ENCODE peak calls at places on chromosomes 6 and 20, in seven cellular contexts. One of them, this sample, is unnamed.

GRCh38 chr6:157020398-157021266 is 243.5 kb downstream of the ARID1B start:
- DNase-seq in H1: no peak
- DNase-seq in H9: peak; percentile 49
- DNase-seq in neuronal stem cell: no peak
- DNase-seq in mesenchymal stem cell: peak; percentile 79
- DNase-seq in IMR-90: peak; percentile 67
- DNase-seq in trophoblast cell: peak; percentile 54
- DNase-seq in this sample: peak; percentile 89

GRCh38 chr6:142763205-142763604 is 181.8 kb downstream of the HIVEP2 start:
- DNase-seq in neuronal stem cell: no peak
- DNase-seq in H1: no peak
- DNase-seq in trophoblast cell: peak; percentile 31
- DNase-seq in mesenchymal stem cell: no peak
- DNase-seq in H9: no peak
- DNase-seq in IMR-90: peak; percentile 55
- DNase-seq in this sample: no peak

GRCh38 chr6:42173101-42173500 is at the start of gene GUCA1A:
- DNase-seq in IMR-90: no peak
- DNase-seq in H1: no peak
- DNase-seq in H9: no peak
- DNase-seq in mesenchymal stem cell: no peak
- DNase-seq in trophoblast cell: no peak
- DNase-seq in neuronal stem cell: no peak
- DNase-seq in this sample: no peak

GRCh38 chr20:38115205-38115604 is 49.9 kb downstream of the TGM2 start:
- DNase-seq in H1: peak; percentile 22
- DNase-seq in trophoblast cell: no peak
- DNase-seq in IMR-90: no peak
- DNase-seq in neuronal stem cell: no peak
- DNase-seq in H9: no peak
- DNase-seq in mesenchymal stem cell: no peak
- DNase-seq in this sample: no peak

GRCh38 chr20:24842591-24843442 is 106.3 kb upstream of the CST7 start:
- DNase-seq in H9: no peak
- DNase-seq in H1: no peak
- DNase-seq in IMR-90: no peak
- DNase-seq in mesenchymal stem cell: peak; percentile 1
- DNase-seq in trophoblast cell: peak; percentile 6
- DNase-seq in neuronal stem cell: no peak
- DNase-seq in this sample: peak; percentile 37

GRCh38 chr6:76416821-76417605 is 344.6 kb upstream of the IMPG1 start:
- DNase-seq in trophoblast cell: peak; percentile 5
- DNase-seq in neuronal stem cell: no peak
- DNase-seq in mesenchymal stem cell: no peak
- DNase-seq in H1: no peak
- DNase-seq in H9: no peak
- DNase-seq in IMR-90: no peak
- DNase-seq in this sample: no peak

GRCh38 chr6:153084393-153084792 is 46.7 kb downstream of the RGS17 start:
- DNase-seq in H1: no peak
- DNase-seq in H9: no peak
- DNase-seq in trophoblast cell: peak; percentile 33
- DNase-seq in mesenchymal stem cell: peak; percentile 87
- DNase-seq in IMR-90: peak; percentile 69
- DNase-seq in neuronal stem cell: no peak
- DNase-seq in this sample: peak; percentile 14

GRCh38 chr6:116405663-116406329 is 35.0 kb downstream of the DSE start:
- DNase-seq in trophoblast cell: peak; percentile 35
- DNase-seq in H1: no peak
- DNase-seq in H9: peak; percentile 56
- DNase-seq in mesenchymal stem cell: no peak
- DNase-seq in IMR-90: peak; percentile 86
- DNase-seq in neuronal stem cell: no peak
- DNase-seq in this sample: peak; percentile 76

GRCh38 chr6:21946298-21946783 is 350.5 kb downstream of the PRL start:
- DNase-seq in neuronal stem cell: no peak
- DNase-seq in trophoblast cell: peak; percentile 43
- DNase-seq in H1: no peak
- DNase-seq in IMR-90: peak; percentile 98
- DNase-seq in H9: no peak
- DNase-seq in mesenchymal stem cell: peak; percentile 91
- DNase-seq in this sample: no peak

GRCh38 chr6:32792901-32793400 is 23.9 kb downstream of the HLA-DOB start:
- DNase-seq in H1: no peak
- DNase-seq in mesenchymal stem cell: no peak
- DNase-seq in IMR-90: no peak
- DNase-seq in neuronal stem cell: no peak
- DNase-seq in H9: no peak
- DNase-seq in trophoblast cell: no peak
- DNase-seq in this sample: peak; percentile 77

GRCh38 chr6:81787313-81788068 is 35.0 kb upstream of the TENT5A start:
- DNase-seq in IMR-90: peak; percentile 74
- DNase-seq in mesenchymal stem cell: peak; percentile 72
- DNase-seq in H1: no peak
- DNase-seq in neuronal stem cell: no peak
- DNase-seq in H9: no peak
- DNase-seq in trophoblast cell: peak; percentile 30
- DNase-seq in this sample: no peak

GRCh38 chr6:80319286-80319685 is 212.8 kb downstream of the BCKDHB start:
- DNase-seq in neuronal stem cell: no peak
- DNase-seq in H9: no peak
- DNase-seq in H1: no peak
- DNase-seq in mesenchymal stem cell: no peak
- DNase-seq in trophoblast cell: no peak
- DNase-seq in IMR-90: no peak
- DNase-seq in this sample: no peak

GRCh38 chr6:27642744-27643456 is 170.0 kb upstream of the ZNF184 start:
- DNase-seq in mesenchymal stem cell: no peak
- DNase-seq in H9: no peak
- DNase-seq in trophoblast cell: no peak
- DNase-seq in IMR-90: no peak
- DNase-seq in neuronal stem cell: no peak
- DNase-seq in H1: no peak
- DNase-seq in this sample: no peak

GRCh38 chr20:61925555-61926252 is 140.0 kb downstream of the TAF4 start:
- DNase-seq in neuronal stem cell: no peak
- DNase-seq in trophoblast cell: no peak
- DNase-seq in mesenchymal stem cell: no peak
- DNase-seq in H1: no peak
- DNase-seq in H9: no peak
- DNase-seq in IMR-90: peak; percentile 65
- DNase-seq in this sample: no peak

GRCh38 chr20:15889073-15889923 is 684.0 kb downstream of the KIF16B start:
- DNase-seq in mesenchymal stem cell: no peak
- DNase-seq in H1: no peak
- DNase-seq in trophoblast cell: no peak
- DNase-seq in IMR-90: no peak
- DNase-seq in neuronal stem cell: no peak
- DNase-seq in H9: no peak
- DNase-seq in this sample: peak; percentile 40

GRCh38 chr20:62717933-62718332 is 9.3 kb downstream of the NTSR1 start:
- DNase-seq in IMR-90: peak; percentile 41
- DNase-seq in mesenchymal stem cell: no peak
- DNase-seq in neuronal stem cell: no peak
- DNase-seq in trophoblast cell: no peak
- DNase-seq in H9: no peak
- DNase-seq in H1: no peak
- DNase-seq in this sample: no peak

GRCh38 chr6:167047554-167047953 is 48.4 kb downstream of the CEP43 start:
- DNase-seq in H9: no peak
- DNase-seq in neuronal stem cell: no peak
- DNase-seq in H1: no peak
- DNase-seq in trophoblast cell: peak; percentile 10
- DNase-seq in IMR-90: no peak
- DNase-seq in mesenchymal stem cell: no peak
- DNase-seq in this sample: no peak

DNA sequence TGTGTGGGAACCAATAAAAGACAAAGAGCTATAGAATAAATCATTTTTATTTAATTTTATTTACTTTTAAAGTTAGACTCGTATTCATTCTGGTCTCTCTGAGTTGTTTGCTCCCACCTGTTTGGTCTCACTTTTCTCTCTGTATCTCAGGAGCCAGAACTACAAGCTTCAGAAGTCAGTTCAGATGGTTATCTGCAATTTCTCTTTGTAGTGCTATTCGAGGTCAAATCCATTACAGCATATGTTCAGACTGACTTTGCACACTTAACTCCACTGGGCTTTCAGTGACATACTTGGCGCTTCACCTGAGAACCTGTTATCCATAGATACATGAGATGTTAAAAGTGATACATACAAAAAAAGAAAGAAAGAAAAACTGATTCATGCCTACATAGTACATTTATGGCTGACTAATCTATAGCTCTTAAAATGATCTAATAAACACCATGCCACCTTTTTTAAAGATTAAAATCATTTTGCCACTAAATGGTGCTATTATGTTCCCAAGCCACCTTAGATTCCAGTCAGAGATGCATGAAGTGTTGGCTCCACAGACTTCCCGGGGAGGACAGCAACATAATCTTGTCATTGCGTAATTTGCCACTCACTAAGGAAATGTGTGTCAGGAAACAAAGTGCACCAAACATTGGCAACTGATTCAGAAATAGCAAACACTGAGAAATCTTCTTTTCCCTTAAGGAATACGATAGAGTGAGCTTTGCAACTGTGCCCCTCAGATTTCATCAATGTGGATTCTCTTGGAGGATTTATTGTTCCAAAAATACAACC is 396.7 kb downstream of the HACE1 start:
- DNase-seq in H9: no peak
- DNase-seq in trophoblast cell: peak; percentile 4
- DNase-seq in IMR-90: no peak
- DNase-seq in H1: no peak
- DNase-seq in neuronal stem cell: no peak
- DNase-seq in mesenchymal stem cell: peak; percentile 47
- DNase-seq in this sample: no peak
- H3K4ac ChIP-seq in H9: no peak overlapping the region
- H3K4ac ChIP-seq in trophoblast cell: no peak overlapping the region
- H3K4ac ChIP-seq in IMR-90: no peak overlapping the region
- H3K4ac ChIP-seq in H1: no peak overlapping the region
- H3K4ac ChIP-seq in neuronal stem cell: no peak overlapping the region
- H3K4ac ChIP-seq in mesenchymal stem cell: no peak overlapping the region
- H3K4ac ChIP-seq in this sample: no peak overlapping the region

GRCh38 chr20:3727333-3728035 is 5.0 kb upstream of the HSPA12B start:
- DNase-seq in H9: no peak
- DNase-seq in mesenchymal stem cell: no peak
- DNase-seq in trophoblast cell: peak; percentile 29
- DNase-seq in H1: no peak
- DNase-seq in IMR-90: peak; percentile 15
- DNase-seq in neuronal stem cell: no peak
- DNase-seq in this sample: peak; percentile 31
- H3K4ac ChIP-seq in H9: no peak overlapping the region
- H3K4ac ChIP-seq in mesenchymal stem cell: no peak overlapping the region
- H3K4ac ChIP-seq in trophoblast cell: no peak overlapping the region
- H3K4ac ChIP-seq in H1: no peak overlapping the region
- H3K4ac ChIP-seq in IMR-90: no peak overlapping the region
- H3K4ac ChIP-seq in neuronal stem cell: no peak overlapping the region
- H3K4ac ChIP-seq in this sample: no peak overlapping the region

GRCh38 chr6:132978685-132979084 is 164.3 kb downstream of the RPS12 start:
- DNase-seq in H9: no peak
- DNase-seq in H1: no peak
- DNase-seq in IMR-90: peak; percentile 61
- DNase-seq in trophoblast cell: peak; percentile 35
- DNase-seq in mesenchymal stem cell: no peak
- DNase-seq in neuronal stem cell: no peak
- DNase-seq in this sample: no peak
- H3K4ac ChIP-seq in H9: no peak overlapping the region
- H3K4ac ChIP-seq in H1: no peak overlapping the region
- H3K4ac ChIP-seq in IMR-90: no peak overlapping the region
- H3K4ac ChIP-seq in trophoblast cell: no peak overlapping the region
- H3K4ac ChIP-seq in mesenchymal stem cell: no peak overlapping the region
- H3K4ac ChIP-seq in neuronal stem cell: no peak overlapping the region
- H3K4ac ChIP-seq in this sample: no peak overlapping the region

GRCh38 chr6:165487347-165487746 is 175.7 kb downstream of the PDE10A start:
- DNase-seq in trophoblast cell: no peak
- DNase-seq in H1: no peak
- DNase-seq in IMR-90: peak; percentile 29
- DNase-seq in mesenchymal stem cell: no peak
- DNase-seq in neuronal stem cell: no peak
- DNase-seq in H9: no peak
- DNase-seq in this sample: no peak
- H3K4ac ChIP-seq in trophoblast cell: no peak overlapping the region
- H3K4ac ChIP-seq in H1: no peak overlapping the region
- H3K4ac ChIP-seq in IMR-90: no peak overlapping the region
- H3K4ac ChIP-seq in mesenchymal stem cell: no peak overlapping the region
- H3K4ac ChIP-seq in neuronal stem cell: no peak overlapping the region
- H3K4ac ChIP-seq in H9: no peak overlapping the region
- H3K4ac ChIP-seq in this sample: no peak overlapping the region

This sample was measured in mesendoderm.